ENCODE peak calls at places on chromosomes 12 and 14, in four cellular contexts. One of them, this sample, is unnamed.

GRCh38 chr14:65336191-65336591 is 76.3 kb upstream of the FUT8 start:
- DNase-seq in HepG2: no peak
- DNase-seq in K562: no peak
- DNase-seq in transverse colon: no peak
- DNase-seq in this sample: no peak

GRCh38 chr14:60589442-60589841 is 59.8 kb downstream of the SIX1 start:
- DNase-seq in HepG2: no peak
- DNase-seq in K562: no peak
- DNase-seq in transverse colon: no peak
- DNase-seq in this sample: no peak

GRCh38 chr12:71804505-71804904 is 35.1 kb upstream of the TBC1D15 start:
- DNase-seq in HepG2: no peak
- DNase-seq in K562: no peak
- DNase-seq in transverse colon: no peak
- DNase-seq in this sample: no peak

GRCh38 chr12:110741795-110742717 is 635 bp downstream of the PPP1CC start:
- DNase-seq in HepG2: no peak
- DNase-seq in K562: no peak
- DNase-seq in transverse colon: peak
- DNase-seq in this sample: no peak

GRCh38 chr14:95480109-95480886 is 36.2 kb downstream of the SYNE3 start:
- DNase-seq in HepG2: no peak
- DNase-seq in K562: no peak
- DNase-seq in transverse colon: peak
- DNase-seq in this sample: no peak

GRCh38 chr14:79407572-79407971 is 803.7 kb downstream of the DIO2 start:
- DNase-seq in HepG2: no peak
- DNase-seq in K562: no peak
- DNase-seq in transverse colon: no peak
- DNase-seq in this sample: no peak

GRCh38 chr12:119807380-119807779 is 69.7 kb downstream of the CIT start:
- DNase-seq in HepG2: no peak
- DNase-seq in K562: no peak
- DNase-seq in transverse colon: no peak
- DNase-seq in this sample: no peak

GRCh38 chr14:42424501-42424900 is 817.8 kb downstream of the LRFN5 start:
- DNase-seq in HepG2: no peak
- DNase-seq in K562: no peak
- DNase-seq in transverse colon: no peak
- DNase-seq in this sample: no peak

GRCh38 chr14:55094630-55095157 is 34.4 kb upstream of the LGALS3 start:
- DNase-seq in HepG2: no peak
- DNase-seq in K562: no peak
- DNase-seq in transverse colon: no peak
- DNase-seq in this sample: no peak

GRCh38 chr14:100531152-100531551 is 56.1 kb downstream of the BEGAIN start:
- DNase-seq in HepG2: no peak
- DNase-seq in K562: no peak
- DNase-seq in transverse colon: no peak
- DNase-seq in this sample: peak

GRCh38 chr14:55556929-55557623 is 22.9 kb upstream of the KTN1 start:
- DNase-seq in HepG2: peak
- DNase-seq in K562: no peak
- DNase-seq in transverse colon: peak
- DNase-seq in this sample: no peak

GRCh38 chr14:52023518-52023917 is 34.2 kb downstream of the RTRAF start:
- DNase-seq in HepG2: no peak
- DNase-seq in K562: no peak
- DNase-seq in transverse colon: no peak
- DNase-seq in this sample: no peak

GRCh38 chr14:64059454-64060198 is 206.8 kb downstream of the SYNE2 start:
- DNase-seq in HepG2: peak
- DNase-seq in K562: no peak
- DNase-seq in transverse colon: no peak
- DNase-seq in this sample: no peak

GRCh38 chr14:95509512-95509911 is 6.9 kb downstream of the SYNE3 start:
- DNase-seq in HepG2: no peak
- DNase-seq in K562: no peak
- DNase-seq in transverse colon: no peak
- DNase-seq in this sample: no peak

GRCh38 chr14:32073537-32074189 is 3.4 kb upstream of the ARHGAP5 start:
- DNase-seq in HepG2: peak
- DNase-seq in K562: peak
- DNase-seq in transverse colon: peak
- DNase-seq in this sample: no peak

GRCh38 chr14:41285193-41285748 is 321.4 kb upstream of the LRFN5 start:
- DNase-seq in HepG2: peak
- DNase-seq in K562: no peak
- DNase-seq in transverse colon: no peak
- DNase-seq in this sample: no peak

GRCh38 chr12:30806989-30807694 is 52.4 kb upstream of the CAPRIN2 start:
- DNase-seq in HepG2: peak
- DNase-seq in K562: peak
- DNase-seq in transverse colon: no peak
- DNase-seq in this sample: no peak

GRCh38 chr12:101671157-101671791 is 26.2 kb upstream of the CHPT1 start:
- DNase-seq in HepG2: no peak
- DNase-seq in K562: no peak
- DNase-seq in transverse colon: peak
- DNase-seq in this sample: peak

GRCh38 chr14:105393151-105393550 is 5.2 kb upstream of the TEX22 start:
- DNase-seq in HepG2: no peak
- DNase-seq in K562: no peak
- DNase-seq in transverse colon: no peak
- DNase-seq in this sample: no peak

GRCh38 chr12:95218164-95218851 is 701 bp downstream of the VEZT start:
- DNase-seq in HepG2: no peak
- DNase-seq in K562: no peak
- DNase-seq in transverse colon: peak
- DNase-seq in this sample: no peak

GRCh38 chr12:114916124-114916523 is 232.1 kb upstream of the TBX3 start:
- DNase-seq in HepG2: no peak
- DNase-seq in K562: no peak
- DNase-seq in transverse colon: no peak
- DNase-seq in this sample: no peak

GRCh38 chr12:53505086-53505485 is 2.2 kb downstream of the NPFF start:
- DNase-seq in HepG2: no peak
- DNase-seq in K562: no peak
- DNase-seq in transverse colon: no peak
- DNase-seq in this sample: no peak

DNA sequence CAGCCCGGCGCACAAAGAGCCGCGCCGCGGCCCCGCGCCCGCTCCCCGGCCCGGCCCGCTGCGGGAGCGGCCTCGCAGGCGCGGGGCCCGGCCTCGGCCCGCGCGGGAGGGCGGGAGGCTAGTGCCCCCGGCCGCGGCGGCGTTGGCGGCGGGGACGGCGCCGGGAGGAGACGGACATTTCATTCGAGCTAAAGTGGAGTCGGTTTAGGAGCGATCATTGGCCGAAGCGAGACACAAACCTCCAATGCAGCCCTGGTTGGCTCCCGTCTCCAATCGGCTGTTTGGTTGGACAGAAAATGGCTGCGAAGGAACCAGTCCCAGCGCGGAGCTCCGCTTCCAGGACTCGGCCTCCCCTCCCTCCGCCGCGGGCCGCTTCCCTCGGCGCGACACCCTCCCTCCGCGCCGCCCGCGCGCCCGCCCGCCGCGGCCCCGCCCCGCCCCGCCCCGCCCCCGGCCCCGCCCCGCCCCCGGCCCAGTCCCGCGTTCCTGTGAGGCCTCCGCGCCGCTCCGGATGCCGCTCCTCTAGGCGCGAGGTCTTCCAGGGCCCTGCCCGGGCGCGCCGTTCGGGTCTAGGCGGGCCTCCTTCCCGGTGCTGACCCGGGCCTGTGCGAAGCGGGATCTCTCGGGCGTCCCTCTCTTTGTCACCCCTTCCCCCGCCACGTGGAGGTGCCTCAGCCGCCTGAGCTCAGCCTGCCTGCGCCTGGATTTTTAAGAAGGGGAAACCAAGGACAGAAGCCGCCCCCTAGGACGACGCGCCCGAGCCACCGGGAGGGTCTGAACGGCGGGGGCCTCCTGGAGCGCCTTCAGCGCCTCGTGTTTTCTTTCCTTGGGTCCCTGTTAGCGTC is at the start of gene NFYB:
- DNase-seq in HepG2: peak
- DNase-seq in K562: peak
- DNase-seq in transverse colon: peak
- DNase-seq in this sample: peak
- TF ChIP-seq POLR2A in HepG2: peak
- TF ChIP-seq POLR2A in K562: peak
- TF ChIP-seq POLR2A in transverse colon: peak
- TF ChIP-seq POLR2A in this sample: peak

DNA sequence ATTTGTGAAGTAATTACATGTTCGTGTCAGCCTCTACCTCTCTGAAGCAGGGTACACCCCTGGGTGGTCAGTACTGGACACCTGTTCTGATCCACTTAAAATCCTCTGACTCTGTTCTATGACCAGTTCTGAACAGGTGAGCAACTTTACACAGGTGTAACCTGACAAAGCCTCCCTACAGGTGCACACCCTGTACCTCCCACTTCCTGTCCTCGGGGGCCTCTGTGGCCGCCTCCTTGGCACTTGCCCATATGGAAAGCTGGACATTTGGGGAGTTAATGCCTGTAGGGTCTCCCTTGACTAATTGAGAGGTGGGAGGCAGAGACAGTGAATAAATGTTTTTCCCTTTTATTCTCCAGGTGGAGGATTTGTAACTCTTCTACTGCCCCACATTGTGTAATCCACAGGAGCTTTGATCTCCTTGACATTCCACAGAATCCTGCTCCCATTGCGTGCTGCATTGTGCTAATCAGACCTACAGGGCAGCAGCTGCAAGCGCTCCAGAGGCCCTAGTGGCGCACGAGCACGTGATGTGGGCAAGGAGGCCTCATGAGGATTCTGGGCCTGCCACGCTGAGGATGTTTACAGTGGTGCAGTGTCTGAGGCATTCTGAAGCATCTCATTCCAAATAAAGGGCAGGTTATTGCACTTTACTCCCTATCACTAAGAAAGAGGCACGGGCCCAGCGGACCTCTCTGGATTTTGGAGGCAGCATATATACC is 45.8 kb upstream of the BATF start:
- DNase-seq in HepG2: peak
- DNase-seq in K562: no peak
- DNase-seq in transverse colon: peak
- DNase-seq in this sample: no peak
- TF ChIP-seq POLR2AphosphoS5 in HepG2: no peak
- TF ChIP-seq POLR2AphosphoS5 in K562: no peak
- TF ChIP-seq POLR2AphosphoS5 in transverse colon: no peak
- TF ChIP-seq POLR2AphosphoS5 in this sample: no peak

GRCh38 chr12:57837779-57838562 is 8.6 kb downstream of the CTDSP2 start:
- DNase-seq in HepG2: no peak
- DNase-seq in K562: no peak
- DNase-seq in transverse colon: no peak
- DNase-seq in this sample: no peak
- TF ChIP-seq POLR2A in HepG2: no peak
- TF ChIP-seq POLR2A in K562: no peak
- TF ChIP-seq POLR2A in transverse colon: no peak
- TF ChIP-seq POLR2A in this sample: no peak

GRCh38 chr12:121826318-121826954 is 22.6 kb downstream of the SETD1B start:
- DNase-seq in HepG2: no peak
- DNase-seq in K562: no peak
- DNase-seq in transverse colon: no peak
- DNase-seq in this sample: no peak
- TF ChIP-seq POLR2AphosphoS5 in HepG2: no peak
- TF ChIP-seq POLR2AphosphoS5 in K562: no peak
- TF ChIP-seq POLR2AphosphoS5 in transverse colon: no peak
- TF ChIP-seq POLR2AphosphoS5 in this sample: no peak

DNA sequence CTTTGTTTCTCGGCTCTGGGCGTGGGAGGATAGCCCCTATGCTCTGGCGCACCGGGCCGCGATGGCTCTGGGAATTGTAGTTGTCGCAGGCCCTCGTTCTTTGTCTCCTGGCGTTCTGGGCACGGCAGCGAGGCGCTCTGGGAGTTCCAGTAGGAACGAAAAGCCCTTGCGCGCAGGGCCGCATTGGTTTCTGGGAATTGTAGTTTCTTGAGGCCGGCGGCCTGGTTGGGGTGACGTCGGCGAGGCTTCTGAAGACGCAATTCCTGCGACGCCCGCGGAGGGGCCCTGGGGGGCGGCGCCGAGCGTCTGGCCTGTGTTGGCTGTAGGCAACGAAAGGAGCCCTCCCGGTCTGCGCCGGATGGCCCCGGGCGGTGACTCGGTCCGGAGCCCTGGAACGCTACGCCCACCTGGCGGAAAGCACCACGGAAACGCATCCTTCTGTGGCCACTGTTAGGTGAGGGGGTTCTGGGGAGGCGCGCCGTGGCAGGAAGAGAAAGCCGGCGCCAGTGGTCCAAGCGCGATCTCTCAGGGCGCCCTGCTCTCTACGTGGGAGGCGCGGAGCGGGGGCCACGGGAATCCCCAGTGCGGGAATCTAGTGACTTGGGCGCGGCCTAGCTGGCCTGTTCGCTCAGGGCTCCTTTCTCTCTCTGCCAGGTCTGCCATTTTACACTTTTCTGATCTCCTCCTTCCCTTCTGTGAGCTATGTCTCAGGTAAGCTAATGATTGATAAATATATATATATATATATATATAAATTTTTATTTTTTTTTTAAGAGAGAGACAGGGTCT is at the start of gene ZNF140:
- DNase-seq in HepG2: peak
- DNase-seq in K562: peak
- DNase-seq in transverse colon: peak
- DNase-seq in this sample: peak
- TF ChIP-seq POLR2A in HepG2: no peak
- TF ChIP-seq POLR2A in K562: peak
- TF ChIP-seq POLR2A in transverse colon: peak
- TF ChIP-seq POLR2A in this sample: peak

GRCh38 chr12:39186744-39187143 is 256.2 kb downstream of the KIF21A start:
- DNase-seq in HepG2: no peak
- DNase-seq in K562: no peak
- DNase-seq in transverse colon: no peak
- DNase-seq in this sample: no peak
- TF ChIP-seq POLR2AphosphoS5 in HepG2: no peak
- TF ChIP-seq POLR2AphosphoS5 in K562: no peak
- TF ChIP-seq POLR2AphosphoS5 in transverse colon: no peak
- TF ChIP-seq POLR2AphosphoS5 in this sample: no peak

DNA sequence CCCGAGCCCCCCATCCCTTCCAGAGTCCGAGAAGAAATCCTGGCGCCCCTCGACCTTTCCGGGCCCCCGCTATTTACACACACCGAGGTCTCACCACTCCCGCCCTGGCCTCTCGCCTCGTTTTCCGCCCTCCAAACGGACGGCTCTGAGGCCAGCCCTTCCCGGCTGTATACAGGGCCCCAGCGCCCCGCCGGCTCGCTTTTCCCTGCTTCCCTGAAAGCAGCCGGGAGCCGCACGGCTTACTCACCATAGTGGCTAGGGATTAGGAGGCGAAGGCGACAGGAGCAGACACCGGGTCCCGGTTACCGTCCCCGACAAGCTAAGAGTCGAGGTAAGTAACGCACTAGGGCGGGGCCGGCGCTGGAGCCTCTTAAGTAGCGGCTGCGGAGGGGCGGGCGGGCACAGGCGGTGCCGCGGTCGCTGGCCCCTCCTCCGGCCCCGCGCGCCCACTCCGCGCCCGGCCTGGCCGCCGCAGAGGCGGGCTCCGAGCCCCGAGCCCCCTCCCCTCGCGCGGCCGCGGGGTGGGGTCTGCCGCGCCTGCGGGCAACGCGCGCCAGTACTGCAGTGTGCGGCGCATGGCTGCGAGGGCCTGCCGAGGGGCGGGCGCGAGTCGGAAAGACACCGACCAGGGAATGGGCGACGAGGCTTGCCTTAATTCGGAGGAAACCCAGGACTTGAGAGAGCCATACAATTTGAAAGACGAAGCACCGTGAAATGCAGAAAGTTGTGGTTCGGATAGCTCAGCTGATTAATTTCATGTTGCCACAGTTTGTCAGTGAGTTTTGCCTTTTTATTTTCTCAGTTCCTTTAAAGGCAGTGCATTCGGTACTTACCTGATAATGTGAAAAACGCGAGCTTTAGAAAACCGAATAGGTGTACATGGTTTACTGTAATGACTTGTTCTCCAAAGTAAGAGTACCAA is at the start of gene TUBA1B:
- DNase-seq in HepG2: peak
- DNase-seq in K562: peak
- DNase-seq in transverse colon: peak
- DNase-seq in this sample: peak
- TF ChIP-seq POLR2A in HepG2: peak
- TF ChIP-seq POLR2A in K562: peak
- TF ChIP-seq POLR2A in transverse colon: peak
- TF ChIP-seq POLR2A in this sample: peak

This sample was measured in GM12892.